ENCODE peak calls at places on chromosomes 12 and 14, in five cellular contexts. O is heart left ventricle, J is A549, W is K562, S is uterus. V is an unnamed sample.
A peak's percentile ranks its signal among the peaks of the same experiment; 100 is the strongest.

GRCh38 chr12:109671482-109671881 is 42.1 kb upstream of the FAM222A start:
- DNase-seq in W (no peak), S (no peak), O (no peak), J (peak; percentile 41), V (no peak)

GRCh38 chr12:94175763-94176660 is 27.6 kb downstream of the PLXNC1 start:
- DNase-seq in J (no peak), S (no peak), O (no peak), W (no peak), V (no peak)

GRCh38 chr12:91264178-91264577 is 81.6 kb upstream of the DCN start:
- DNase-seq in J (no peak), S (no peak), W (no peak), O (no peak), V (no peak)

GRCh38 chr12:33967760-33968159 is 54.5 kb upstream of the ALG10 start:
- DNase-seq in J (no peak), O (no peak), S (no peak), W (no peak), V (no peak)

GRCh38 chr14:76261371-76261811 is 109.7 kb downstream of the GPATCH2L start:
- DNase-seq in W (peak; percentile 27), S (no peak), O (no peak), J (no peak), V (no peak)

GRCh38 chr14:20350280-20350679 is 6.8 kb downstream of the PARP2 start:
- DNase-seq in J (no peak), S (no peak), O (no peak), W (no peak), V (no peak)

GRCh38 chr12:19248929-19249602 is 119.5 kb downstream of the PLEKHA5 start:
- DNase-seq in O (no peak), S (no peak), W (no peak), J (peak; percentile 30), V (no peak)

GRCh38 chr12:2284857-2285256 is 232.1 kb downstream of the CACNA1C start:
- DNase-seq in J (peak; percentile 50), O (peak; percentile 90), S (peak; percentile 71), W (peak; percentile 9), V (peak; percentile 60)

GRCh38 chr12:27191531-27191930 is 52.6 kb upstream of the STK38L start:
- DNase-seq in S (no peak), W (no peak), J (no peak), O (no peak), V (no peak)

GRCh38 chr12:130299574-130299973 is 38.1 kb upstream of the PIWIL1 start:
- DNase-seq in O (no peak), J (no peak), S (no peak), W (no peak), V (no peak)

GRCh38 chr14:43692706-43693105 is 814.4 kb downstream of the FSCB start:
- DNase-seq in S (no peak), J (no peak), O (no peak), W (no peak), V (no peak)

GRCh38 chr12:82517027-82517426 is 158.7 kb downstream of the METTL25 start:
- DNase-seq in W (peak; percentile 1), J (peak; percentile 52), S (no peak), O (no peak), V (no peak)

GRCh38 chr14:100649173-100649519 is 61.9 kb upstream of the BEGAIN start:
- DNase-seq in O (no peak), W (no peak), J (peak; percentile 33), S (no peak), V (no peak)

GRCh38 chr12:89450922-89451321 is 73.7 kb downstream of the GALNT4 start:
- DNase-seq in W (no peak), S (no peak), J (no peak), O (no peak), V (no peak)

GRCh38 chr14:32109676-32110075 is 32.6 kb downstream of the ARHGAP5 start:
- DNase-seq in W (no peak), O (no peak), J (no peak), S (no peak), V (no peak)

GRCh38 chr14:52951730-52952481 is 1.1 kb upstream of the FERMT2 start:
- DNase-seq in J (peak; percentile 85), W (peak; percentile 27), S (no peak), O (peak; percentile 69), V (peak; percentile 53)

GRCh38 chr14:101241807-101242278 is 319.5 kb upstream of the DIO3 start:
- DNase-seq in J (no peak), W (no peak), O (no peak), S (no peak), V (no peak)

GRCh38 chr14:99145307-99145706 is 126.7 kb downstream of the BCL11B start:
- DNase-seq in S (no peak), W (no peak), J (no peak), O (no peak), V (no peak)

GRCh38 chr12:132196038-132196872 is 52.0 kb downstream of the NOC4L start:
- DNase-seq in S (no peak), W (no peak), O (no peak), J (no peak), V (no peak)

GRCh38 chr14:102571043-102571442 is 21.4 kb upstream of the RCOR1 start:
- DNase-seq in W (peak; percentile 62), S (no peak), J (no peak), O (no peak), V (no peak)

GRCh38 chr14:78697341-78697740 is 527.2 kb downstream of the NRXN3 start:
- DNase-seq in J (peak; percentile 36), S (no peak), W (peak; percentile 5), O (no peak), V (no peak)

GRCh38 chr12:103654816-103655215 is 67.7 kb downstream of the STAB2 start:
- DNase-seq in S (no peak), J (no peak), O (no peak), W (no peak), V (no peak)

GRCh38 chr12:58583956-58584355 is 336.3 kb downstream of the LRIG3 start:
- DNase-seq in W (no peak), O (no peak), J (no peak), S (no peak), V (no peak)

GRCh38 chr12:84994436-84994835 is 41.6 kb downstream of the TSPAN19 start:
- DNase-seq in S (no peak), J (no peak), W (no peak), O (no peak), V (no peak)

GRCh38 chr14:92549853-92550244 is 36.3 kb downstream of the RIN3 start:
- DNase-seq in S (no peak), W (no peak), J (no peak), O (peak; percentile 75), V (no peak)

GRCh38 chr14:105069887-105070759 is 4.9 kb upstream of the GPR132 start:
- DNase-seq in J (no peak), W (peak; percentile 41), O (peak; percentile 69), S (no peak), V (no peak)

GRCh38 chr12:27841392-27841882 is 61.4 kb upstream of the MANSC4 start:
- DNase-seq in W (no peak), J (peak; percentile 16), O (no peak), S (no peak), V (no peak)

GRCh38 chr14:61322799-61323290 is 1.5 kb downstream of the PRKCH start:
- DNase-seq in J (peak; percentile 16), O (no peak), S (no peak), W (no peak), V (peak; percentile 53)

GRCh38 chr12:58639323-58639934 is 280.9 kb downstream of the LRIG3 start:
- DNase-seq in O (no peak), W (no peak), S (no peak), J (no peak), V (no peak)

GRCh38 chr12:120115066-120115465 is 1.5 kb downstream of the RAB35 start:
- DNase-seq in O (no peak), W (no peak), J (no peak), S (no peak), V (no peak)
- TF ChIP-seq POLR2A in O (no peak), W (no peak), J (no peak), S (no peak), V (no peak)

DNA sequence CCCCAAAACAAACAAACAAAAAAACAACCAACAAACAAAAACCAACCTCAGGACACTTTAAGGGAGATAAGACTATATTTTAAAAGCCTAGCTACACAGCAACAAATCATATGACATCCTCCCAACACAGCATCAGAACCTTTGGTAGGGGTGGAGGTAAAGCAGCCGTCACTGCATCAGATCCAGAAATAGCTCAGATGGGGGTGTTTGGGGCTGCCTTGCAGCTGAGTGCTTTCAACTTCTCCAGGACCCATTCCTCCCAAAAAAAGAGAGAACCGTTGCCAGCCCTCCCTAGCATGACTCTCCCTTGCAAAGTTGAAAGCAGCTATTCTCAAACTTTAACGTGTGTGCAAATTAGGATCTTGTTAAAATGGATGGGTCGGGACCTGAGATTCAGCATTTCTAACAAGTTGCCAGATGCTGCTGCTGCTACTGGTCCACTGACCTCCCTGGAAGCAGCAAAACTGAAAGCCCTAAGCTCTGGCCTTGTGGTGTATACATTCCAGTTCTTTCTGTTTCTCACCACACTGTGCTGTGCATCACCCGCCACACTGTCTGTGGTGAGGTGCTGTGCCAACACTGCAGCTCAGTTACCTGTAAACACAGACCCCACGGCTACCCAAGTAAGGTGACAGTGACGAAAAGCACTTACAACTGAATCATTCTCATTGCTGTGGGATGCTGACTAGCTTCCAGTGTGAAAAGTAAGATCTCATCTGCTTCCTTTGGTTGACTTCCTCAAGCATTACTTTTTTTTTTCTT is 54.0 kb downstream of the SLC38A1 start:
- DNase-seq in J (no peak), W (no peak), S (no peak), O (no peak), V (no peak)
- H3K4me1 ChIP-seq in J (peaks cover 10% of the 10 kb centered on the region), W (no peaks in the 10 kb centered on the region), S (no peaks in the 10 kb centered on the region), O (peaks cover 30% of the 10 kb centered on the region), V (peaks cover 4% of the 10 kb centered on the region)

GRCh38 chr12:24808651-24809050 is 140.2 kb downstream of the BCAT1 start:
- DNase-seq in J (no peak), W (no peak), S (no peak), O (no peak), V (no peak)

GRCh38 chr12:24797901-24798300 is 151.0 kb downstream of the BCAT1 start:
- DNase-seq in O (no peak), S (no peak), J (no peak), W (no peak), V (no peak)

GRCh38 chr12:24798335-24798734 is 150.6 kb downstream of the BCAT1 start:
- DNase-seq in W (no peak), O (no peak), S (no peak), J (no peak), V (no peak)

DNA sequence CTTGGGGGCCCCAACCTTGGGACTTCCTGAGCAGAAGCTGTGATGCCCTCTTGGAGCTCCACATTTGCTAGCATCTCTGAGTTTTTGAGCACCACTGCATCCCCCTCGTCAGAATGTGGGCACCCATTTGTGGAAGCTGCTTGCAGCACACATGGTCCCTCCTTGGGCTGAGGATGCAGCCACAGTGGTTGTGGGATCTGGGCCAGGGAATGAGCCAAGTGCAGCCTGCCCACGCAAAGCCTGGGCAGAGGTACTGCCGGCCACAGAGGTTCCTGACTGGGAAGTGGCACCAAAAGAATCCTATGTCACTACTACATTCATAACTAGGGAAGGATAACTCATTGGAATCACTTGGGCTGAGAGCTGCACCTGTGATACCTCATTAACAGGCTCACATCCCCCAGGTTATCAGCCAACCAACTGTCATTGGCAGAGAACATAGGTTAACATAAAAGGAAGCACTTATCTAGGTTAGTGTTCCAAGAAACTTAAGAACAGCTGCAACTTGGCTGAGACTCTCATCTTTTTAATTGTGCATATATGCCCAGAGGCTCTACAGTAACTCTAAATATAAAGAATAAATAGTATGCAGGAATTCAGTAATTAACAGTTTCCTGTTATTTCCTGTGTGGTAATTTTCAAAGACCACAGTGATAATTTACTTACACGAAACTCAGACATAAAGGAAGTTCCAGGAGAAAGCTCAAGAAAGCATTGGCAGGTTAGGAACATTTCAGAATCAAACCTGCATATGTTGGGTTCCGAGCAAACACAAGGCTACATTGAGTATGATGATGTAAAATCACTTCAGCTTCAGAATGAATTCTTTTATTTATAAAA is 145.3 kb downstream of the BCAT1 start:
- DNase-seq in S (no peak), J (no peak), O (no peak), W (no peak), V (no peak)
- H3K4me3 ChIP-seq in S (no peak overlapping the region), J (no peak overlapping the region), O (no peak overlapping the region), W (no peak overlapping the region), V (no peak overlapping the region)

GRCh38 chr12:6538420-6539275 is 4.3 kb downstream of the GAPDH start:
- DNase-seq in W (peak; percentile 53), J (peak; percentile 67), O (no peak), S (no peak), V (no peak)
- TF ChIP-seq POLR2A in W (peak; percentile 80), J (peak; percentile 29), O (no peak), S (no peak), V (no peak)

V was measured in prostate gland.